ENCODE peak calls at places on chromosome 3, in four cellular contexts. One of them, this sample, is unnamed.

GRCh38 chr3:170641510-170642236 is 55.8 kb upstream of the SLC7A14 start:
- DNase-seq in posterior cingulate gyrus: peak
- DNase-seq in stimulated activated CD4-positive, alpha-beta T cell treated with anti-CD3 and anti-CD28 coated beads, Interleukin-1b, Interleukin-23, amount 100 ng/mL, for 24 hours: no peak
- DNase-seq in activated T-helper 1 cell treated with anti-CD3 and anti-CD28 coated beads, Interleukin-2, amount 50 U/mL, for 16 hours: no peak
- DNase-seq in this sample: no peak

GRCh38 chr3:87120221-87120620 is 106.9 kb upstream of the CHMP2B start:
- DNase-seq in posterior cingulate gyrus: no peak
- DNase-seq in stimulated activated CD4-positive, alpha-beta T cell treated with anti-CD3 and anti-CD28 coated beads, Interleukin-1b, Interleukin-23, amount 100 ng/mL, for 24 hours: no peak
- DNase-seq in activated T-helper 1 cell treated with anti-CD3 and anti-CD28 coated beads, Interleukin-2, amount 50 U/mL, for 16 hours: no peak
- DNase-seq in this sample: no peak

GRCh38 chr3:168862466-168862865 is 766.7 kb upstream of the GOLIM4 start:
- DNase-seq in posterior cingulate gyrus: no peak
- DNase-seq in stimulated activated CD4-positive, alpha-beta T cell treated with anti-CD3 and anti-CD28 coated beads, Interleukin-1b, Interleukin-23, amount 100 ng/mL, for 24 hours: no peak
- DNase-seq in activated T-helper 1 cell treated with anti-CD3 and anti-CD28 coated beads, Interleukin-2, amount 50 U/mL, for 16 hours: no peak
- DNase-seq in this sample: peak

GRCh38 chr3:128433630-128434185 is 33.0 kb downstream of the DNAJB8 start:
- DNase-seq in posterior cingulate gyrus: no peak
- DNase-seq in stimulated activated CD4-positive, alpha-beta T cell treated with anti-CD3 and anti-CD28 coated beads, Interleukin-1b, Interleukin-23, amount 100 ng/mL, for 24 hours: no peak
- DNase-seq in activated T-helper 1 cell treated with anti-CD3 and anti-CD28 coated beads, Interleukin-2, amount 50 U/mL, for 16 hours: no peak
- DNase-seq in this sample: peak

GRCh38 chr3:39671116-39671515 is 138.3 kb upstream of the MYRIP start:
- DNase-seq in posterior cingulate gyrus: no peak
- DNase-seq in stimulated activated CD4-positive, alpha-beta T cell treated with anti-CD3 and anti-CD28 coated beads, Interleukin-1b, Interleukin-23, amount 100 ng/mL, for 24 hours: no peak
- DNase-seq in activated T-helper 1 cell treated with anti-CD3 and anti-CD28 coated beads, Interleukin-2, amount 50 U/mL, for 16 hours: no peak
- DNase-seq in this sample: no peak

GRCh38 chr3:160929595-160929994 is 173.6 kb downstream of the PPM1L start:
- DNase-seq in posterior cingulate gyrus: peak
- DNase-seq in stimulated activated CD4-positive, alpha-beta T cell treated with anti-CD3 and anti-CD28 coated beads, Interleukin-1b, Interleukin-23, amount 100 ng/mL, for 24 hours: no peak
- DNase-seq in activated T-helper 1 cell treated with anti-CD3 and anti-CD28 coated beads, Interleukin-2, amount 50 U/mL, for 16 hours: no peak
- DNase-seq in this sample: peak

GRCh38 chr3:129278970-129279906 is 568 bp downstream of the HMCES start:
- DNase-seq in posterior cingulate gyrus: peak
- DNase-seq in stimulated activated CD4-positive, alpha-beta T cell treated with anti-CD3 and anti-CD28 coated beads, Interleukin-1b, Interleukin-23, amount 100 ng/mL, for 24 hours: peak
- DNase-seq in activated T-helper 1 cell treated with anti-CD3 and anti-CD28 coated beads, Interleukin-2, amount 50 U/mL, for 16 hours: peak
- DNase-seq in this sample: peak

GRCh38 chr3:64685331-64685799 is 2.4 kb downstream of the ADAMTS9 start:
- DNase-seq in posterior cingulate gyrus: peak
- DNase-seq in stimulated activated CD4-positive, alpha-beta T cell treated with anti-CD3 and anti-CD28 coated beads, Interleukin-1b, Interleukin-23, amount 100 ng/mL, for 24 hours: no peak
- DNase-seq in activated T-helper 1 cell treated with anti-CD3 and anti-CD28 coated beads, Interleukin-2, amount 50 U/mL, for 16 hours: no peak
- DNase-seq in this sample: no peak

GRCh38 chr3:99713440-99713839 is 75.0 kb downstream of the COL8A1 start:
- DNase-seq in posterior cingulate gyrus: no peak
- DNase-seq in stimulated activated CD4-positive, alpha-beta T cell treated with anti-CD3 and anti-CD28 coated beads, Interleukin-1b, Interleukin-23, amount 100 ng/mL, for 24 hours: no peak
- DNase-seq in activated T-helper 1 cell treated with anti-CD3 and anti-CD28 coated beads, Interleukin-2, amount 50 U/mL, for 16 hours: no peak
- DNase-seq in this sample: no peak

GRCh38 chr3:113226491-113226890 is 15.1 kb downstream of the BOC start:
- DNase-seq in posterior cingulate gyrus: no peak
- DNase-seq in stimulated activated CD4-positive, alpha-beta T cell treated with anti-CD3 and anti-CD28 coated beads, Interleukin-1b, Interleukin-23, amount 100 ng/mL, for 24 hours: no peak
- DNase-seq in activated T-helper 1 cell treated with anti-CD3 and anti-CD28 coated beads, Interleukin-2, amount 50 U/mL, for 16 hours: no peak
- DNase-seq in this sample: no peak

This sample was measured in NCI-H69.